ENCODE peak calls at places on chromosomes 6 and 20, in eight cellular contexts. A, W, V, E, N, L, T and F are unnamed samples.

GRCh38 chr6:168136001-168136400 is 57.0 kb upstream of the FRMD1 start:
- DNase-seq in T (no peak), N (no peak), V (no peak), L (no peak), E (no peak), A (no peak), W (no peak), F (no peak)

GRCh38 chr6:138347840-138348239 is 29.9 kb upstream of the SMIM28 start:
- DNase-seq in L (no peak), E (no peak), T (no peak), A (no peak), W (no peak), V (no peak), N (no peak), F (no peak)

GRCh38 chr6:53803081-53803860 is 8.5 kb downstream of the LRRC1 start:
- DNase-seq in E (no peak), W (no peak), T (no peak), V (no peak), L (no peak), N (no peak), A (no peak), F (no peak)

GRCh38 chr6:45326698-45327417 is 1.3 kb upstream of the RUNX2 start:
- DNase-seq in N (no peak), A (no peak), E (no peak), W (peak), L (no peak), V (no peak), T (no peak), F (no peak)

GRCh38 chr6:42978487-42978792 is 541 bp downstream of the PEX6 start:
- DNase-seq in N (no peak), W (peak), T (no peak), L (no peak), E (peak), V (peak), A (no peak), F (no peak)

GRCh38 chr6:71496018-71496800 is 207.6 kb downstream of the OGFRL1 start:
- DNase-seq in V (peak), W (no peak), N (peak), L (no peak), E (no peak), A (no peak), T (no peak), F (no peak)

GRCh38 chr6:160733045-160733646 is 31.1 kb downstream of the PLG start:
- DNase-seq in N (no peak), W (peak), L (no peak), E (peak), A (no peak), T (peak), V (peak), F (peak)

GRCh38 chr6:132734694-132735236 is 20.9 kb upstream of the VNN1 start:
- DNase-seq in W (no peak), A (no peak), E (no peak), T (no peak), N (no peak), V (no peak), L (peak), F (peak)

GRCh38 chr6:105402090-105402980 is 547 bp downstream of the PREP start:
- DNase-seq in N (peak), A (no peak), W (peak), L (no peak), E (peak), T (peak), V (peak), F (peak)

GRCh38 chr20:14449323-14449722 is 111.9 kb upstream of the FLRT3 start:
- DNase-seq in W (no peak), T (no peak), L (no peak), A (no peak), N (no peak), V (no peak), E (peak), F (no peak)

GRCh38 chr6:166691199-166691598 is 64.1 kb upstream of the RPS6KA2 start:
- DNase-seq in W (peak), N (no peak), A (no peak), V (no peak), L (no peak), E (peak), T (no peak), F (no peak)

GRCh38 chr6:43924222-43924702 is 154.3 kb downstream of the VEGFA start:
- DNase-seq in L (peak), V (no peak), E (no peak), N (no peak), W (peak), A (no peak), T (no peak), F (peak)

GRCh38 chr6:35047265-35048011 is 93.7 kb downstream of the TCP11 start:
- DNase-seq in A (no peak), L (peak), N (no peak), T (no peak), V (peak), W (peak), E (no peak), F (peak)

GRCh38 chr6:36355819-36356218 is 19.1 kb upstream of the BNIP5 start:
- DNase-seq in A (no peak), N (no peak), V (no peak), L (peak), E (no peak), T (no peak), W (no peak), F (peak)

GRCh38 chr6:160408528-160408927 is 60.4 kb downstream of the SLC22A3 start:
- DNase-seq in N (no peak), T (no peak), V (no peak), E (no peak), L (no peak), W (no peak), A (no peak), F (no peak)

GRCh38 chr6:36677753-36678487 is 594 bp upstream of the CDKN1A start:
- DNase-seq in L (no peak), V (no peak), E (no peak), T (no peak), N (no peak), W (no peak), A (no peak), F (no peak)